ENCODE peak calls at places on chromosome 3, in nine cellular contexts. X, A, T, P, J, Y, Z, K and E are unnamed samples.

GRCh38 chr3:42572278-42572677 is 9.5 kb downstream of the SEC22C start:
- DNase-seq in X (peak), A (no peak), T (peak), P (no peak), J (peak), Y (no peak), Z (no peak), K (no peak), E (peak)

GRCh38 chr3:71062037-71062919 is 521.2 kb downstream of the FOXP1 start:
- DNase-seq in X (no peak), A (no peak), T (peak), P (no peak), J (no peak), Y (no peak), Z (no peak), K (no peak), E (no peak)

GRCh38 chr3:170977911-170978310 is 48.6 kb downstream of the SLC2A2 start:
- DNase-seq in X (no peak), A (no peak), T (peak), P (no peak), J (no peak), Y (no peak), Z (no peak), K (no peak), E (no peak)

GRCh38 chr3:175432338-175433025 is 573.3 kb downstream of the NAALADL2 start:
- DNase-seq in X (no peak), A (no peak), T (no peak), P (no peak), J (no peak), Y (no peak), Z (no peak), K (no peak), E (no peak)

GRCh38 chr3:114081022-114081421 is 24.5 kb downstream of the QTRT2 start:
- DNase-seq in X (no peak), A (no peak), T (no peak), P (no peak), J (no peak), Y (no peak), Z (no peak), K (no peak), E (no peak)

GRCh38 chr3:78604328-78604727 is 1163.5 kb downstream of the ROBO1 start:
- DNase-seq in X (no peak), A (no peak), T (peak), P (no peak), J (no peak), Y (no peak), Z (no peak), K (no peak), E (no peak)

GRCh38 chr3:29868702-29869101 is 587.8 kb downstream of the RBMS3 start:
- DNase-seq in X (no peak), A (no peak), T (no peak), P (no peak), J (no peak), Y (no peak), Z (no peak), K (no peak), E (no peak)

GRCh38 chr3:31713820-31714511 is 181.2 kb downstream of the STT3B start:
- DNase-seq in X (no peak), A (no peak), T (no peak), P (no peak), J (no peak), Y (no peak), Z (no peak), K (no peak), E (no peak)

GRCh38 chr3:170278632-170279031 is 56.4 kb downstream of the PRKCI start:
- DNase-seq in X (no peak), A (no peak), T (no peak), P (no peak), J (no peak), Y (no peak), Z (no peak), K (no peak), E (no peak)

GRCh38 chr3:119794971-119795612 is 13.2 kb downstream of the NR1I2 start:
- DNase-seq in X (no peak), A (no peak), T (peak), P (no peak), J (no peak), Y (no peak), Z (no peak), K (no peak), E (no peak)

GRCh38 chr3:150097588-150097890 is 126.8 kb upstream of the PFN2 start:
- DNase-seq in X (no peak), A (no peak), T (peak), P (no peak), J (peak), Y (no peak), Z (no peak), K (no peak), E (no peak)

GRCh38 chr3:107408513-107408912 is 31.3 kb downstream of the CCDC54 start:
- DNase-seq in X (no peak), A (no peak), T (no peak), P (no peak), J (no peak), Y (no peak), Z (no peak), K (no peak), E (no peak)

GRCh38 chr3:122890077-122890484 is 95.2 kb downstream of the SLC49A4 start:
- DNase-seq in X (peak), A (peak), T (peak), P (no peak), J (peak), Y (no peak), Z (peak), K (peak), E (no peak)

GRCh38 chr3:21718161-21718765 is 32.7 kb downstream of the ZNF385D start:
- DNase-seq in X (no peak), A (no peak), T (peak), P (no peak), J (no peak), Y (no peak), Z (no peak), K (no peak), E (no peak)

GRCh38 chr3:38907426-38907825 is 91.4 kb upstream of the SCN10A start:
- DNase-seq in X (peak), A (no peak), T (peak), P (no peak), J (no peak), Y (no peak), Z (no peak), K (no peak), E (no peak)

GRCh38 chr3:139123377-139124095 is 78.8 kb upstream of the PRR23C start:
- DNase-seq in X (no peak), A (no peak), T (no peak), P (no peak), J (no peak), Y (no peak), Z (no peak), K (no peak), E (no peak)

GRCh38 chr3:169215461-169215860 is 448.1 kb downstream of the MECOM start:
- DNase-seq in X (no peak), A (no peak), T (no peak), P (no peak), J (no peak), Y (no peak), Z (no peak), K (no peak), E (no peak)

GRCh38 chr3:117128876-117129275 is 419.3 kb downstream of the TUSC7 start:
- DNase-seq in X (no peak), A (no peak), T (no peak), P (no peak), J (no peak), Y (no peak), Z (no peak), K (no peak), E (no peak)

GRCh38 chr3:40768536-40768935 is 243.8 kb downstream of the ZNF621 start:
- DNase-seq in X (no peak), A (no peak), T (peak), P (no peak), J (no peak), Y (no peak), Z (no peak), K (no peak), E (no peak)

GRCh38 chr3:54857343-54857742 is 70.5 kb downstream of the LRTM1 start:
- DNase-seq in X (no peak), A (no peak), T (peak), P (no peak), J (no peak), Y (no peak), Z (no peak), K (no peak), E (no peak)